ENCODE peak calls at places on chromosomes 5 and 9, in seven cellular contexts. One of them, this sample, is unnamed.

GRCh38 chr5:137344021-137344420 is 155.1 kb downstream of the SPOCK1 start:
- DNase-seq in IMR-90: no peak
- DNase-seq in mesendoderm: no peak
- DNase-seq in H9: no peak
- DNase-seq in trophoblast cell: no peak
- DNase-seq in mesenchymal stem cell: no peak
- DNase-seq in H1: no peak
- DNase-seq in this sample: no peak

GRCh38 chr9:110076894-110077725 is 130.8 kb downstream of the C9orf152 start:
- DNase-seq in IMR-90: peak
- DNase-seq in mesendoderm: peak
- DNase-seq in H9: no peak
- DNase-seq in trophoblast cell: peak
- DNase-seq in mesenchymal stem cell: peak
- DNase-seq in H1: no peak
- DNase-seq in this sample: no peak

GRCh38 chr5:30831123-30831522 is 362.4 kb upstream of the CDH6 start:
- DNase-seq in IMR-90: no peak
- DNase-seq in mesendoderm: no peak
- DNase-seq in H9: no peak
- DNase-seq in trophoblast cell: no peak
- DNase-seq in mesenchymal stem cell: no peak
- DNase-seq in H1: no peak
- DNase-seq in this sample: no peak

GRCh38 chr9:114198249-114199040 is 43.1 kb downstream of the COL27A1 start:
- DNase-seq in IMR-90: no peak
- DNase-seq in mesendoderm: no peak
- DNase-seq in H9: no peak
- DNase-seq in trophoblast cell: peak
- DNase-seq in mesenchymal stem cell: no peak
- DNase-seq in H1: no peak
- DNase-seq in this sample: no peak

GRCh38 chr5:105639068-105639467 is 2031.7 kb downstream of the EFNA5 start:
- DNase-seq in IMR-90: no peak
- DNase-seq in mesendoderm: peak
- DNase-seq in H9: peak
- DNase-seq in trophoblast cell: peak
- DNase-seq in mesenchymal stem cell: no peak
- DNase-seq in H1: peak
- DNase-seq in this sample: no peak

GRCh38 chr5:1801954-1802295 is 718 bp downstream of the NDUFS6 start:
- DNase-seq in IMR-90: no peak
- DNase-seq in mesendoderm: peak
- DNase-seq in H9: peak
- DNase-seq in trophoblast cell: no peak
- DNase-seq in mesenchymal stem cell: peak
- DNase-seq in H1: no peak
- DNase-seq in this sample: no peak

GRCh38 chr9:92300935-92301334 is 7.4 kb upstream of the IARS1 start:
- DNase-seq in IMR-90: no peak
- DNase-seq in mesendoderm: no peak
- DNase-seq in H9: no peak
- DNase-seq in trophoblast cell: no peak
- DNase-seq in mesenchymal stem cell: no peak
- DNase-seq in H1: no peak
- DNase-seq in this sample: no peak

GRCh38 chr9:32863291-32863690 is 80.0 kb downstream of the TMEM215 start:
- DNase-seq in IMR-90: no peak
- DNase-seq in mesendoderm: no peak
- DNase-seq in H9: no peak
- DNase-seq in trophoblast cell: no peak
- DNase-seq in mesenchymal stem cell: no peak
- DNase-seq in H1: no peak
- DNase-seq in this sample: no peak

GRCh38 chr5:101429241-101429640 is 526.2 kb upstream of the ST8SIA4 start:
- DNase-seq in IMR-90: peak
- DNase-seq in mesendoderm: no peak
- DNase-seq in H9: no peak
- DNase-seq in trophoblast cell: no peak
- DNase-seq in mesenchymal stem cell: no peak
- DNase-seq in H1: no peak
- DNase-seq in this sample: no peak

GRCh38 chr5:139027150-139027549 is 152.0 kb upstream of the LRRTM2 start:
- DNase-seq in IMR-90: no peak
- DNase-seq in mesendoderm: no peak
- DNase-seq in H9: no peak
- DNase-seq in trophoblast cell: no peak
- DNase-seq in mesenchymal stem cell: no peak
- DNase-seq in H1: no peak
- DNase-seq in this sample: no peak

GRCh38 chr9:88651682-88652633 is 117.0 kb downstream of the NXNL2 start:
- DNase-seq in IMR-90: peak
- DNase-seq in mesendoderm: no peak
- DNase-seq in H9: no peak
- DNase-seq in trophoblast cell: peak
- DNase-seq in mesenchymal stem cell: peak
- DNase-seq in H1: no peak
- DNase-seq in this sample: no peak

GRCh38 chr5:44402084-44402483 is 12.9 kb upstream of the FGF10 start:
- DNase-seq in IMR-90: no peak
- DNase-seq in mesendoderm: no peak
- DNase-seq in H9: no peak
- DNase-seq in trophoblast cell: no peak
- DNase-seq in mesenchymal stem cell: no peak
- DNase-seq in H1: no peak
- DNase-seq in this sample: no peak

GRCh38 chr5:166497705-166498104 is 1793.7 kb upstream of the WWC1 start:
- DNase-seq in IMR-90: no peak
- DNase-seq in mesendoderm: no peak
- DNase-seq in H9: no peak
- DNase-seq in trophoblast cell: no peak
- DNase-seq in mesenchymal stem cell: no peak
- DNase-seq in H1: no peak
- DNase-seq in this sample: no peak

GRCh38 chr5:10724799-10725507 is 36.1 kb downstream of the DAP start:
- DNase-seq in IMR-90: peak
- DNase-seq in mesendoderm: no peak
- DNase-seq in H9: no peak
- DNase-seq in trophoblast cell: no peak
- DNase-seq in mesenchymal stem cell: peak
- DNase-seq in H1: no peak
- DNase-seq in this sample: no peak

GRCh38 chr5:173675287-173675996 is 59.0 kb upstream of the BOD1 start:
- DNase-seq in IMR-90: no peak
- DNase-seq in mesendoderm: no peak
- DNase-seq in H9: peak
- DNase-seq in trophoblast cell: no peak
- DNase-seq in mesenchymal stem cell: no peak
- DNase-seq in H1: no peak
- DNase-seq in this sample: no peak

GRCh38 chr5:72197393-72197792 is 90.1 kb downstream of the MAP1B start:
- DNase-seq in IMR-90: no peak
- DNase-seq in mesendoderm: no peak
- DNase-seq in H9: no peak
- DNase-seq in trophoblast cell: no peak
- DNase-seq in mesenchymal stem cell: no peak
- DNase-seq in H1: no peak
- DNase-seq in this sample: no peak
- H3K18ac ChIP-seq in IMR-90: no peak
- H3K18ac ChIP-seq in mesendoderm: no peak
- H3K18ac ChIP-seq in H9: no peak
- H3K18ac ChIP-seq in trophoblast cell: no peak
- H3K18ac ChIP-seq in mesenchymal stem cell: no peak
- H3K18ac ChIP-seq in H1: no peak
- H3K18ac ChIP-seq in this sample: no peak

GRCh38 chr9:79569814-79570448 is 1.8 kb upstream of the TLE4 start:
- DNase-seq in IMR-90: peak
- DNase-seq in mesendoderm: no peak
- DNase-seq in H9: no peak
- DNase-seq in trophoblast cell: no peak
- DNase-seq in mesenchymal stem cell: no peak
- DNase-seq in H1: no peak
- DNase-seq in this sample: no peak
- H3K18ac ChIP-seq in IMR-90: no peak
- H3K18ac ChIP-seq in mesendoderm: peak
- H3K18ac ChIP-seq in H9: peak
- H3K18ac ChIP-seq in trophoblast cell: peak
- H3K18ac ChIP-seq in mesenchymal stem cell: peak
- H3K18ac ChIP-seq in H1: peak
- H3K18ac ChIP-seq in this sample: peak

GRCh38 chr9:107068581-107068980 is 205.6 kb downstream of the ZNF462 start:
- DNase-seq in IMR-90: no peak
- DNase-seq in mesendoderm: no peak
- DNase-seq in H9: no peak
- DNase-seq in trophoblast cell: no peak
- DNase-seq in mesenchymal stem cell: no peak
- DNase-seq in H1: no peak
- DNase-seq in this sample: no peak

GRCh38 chr9:107059215-107059614 is 196.2 kb downstream of the ZNF462 start:
- DNase-seq in IMR-90: no peak
- DNase-seq in mesendoderm: no peak
- DNase-seq in H9: no peak
- DNase-seq in trophoblast cell: no peak
- DNase-seq in mesenchymal stem cell: no peak
- DNase-seq in H1: no peak
- DNase-seq in this sample: no peak

GRCh38 chr9:107060026-107060425 is 197.1 kb downstream of the ZNF462 start:
- DNase-seq in IMR-90: no peak
- DNase-seq in mesendoderm: no peak
- DNase-seq in H9: no peak
- DNase-seq in trophoblast cell: no peak
- DNase-seq in mesenchymal stem cell: no peak
- DNase-seq in H1: no peak
- DNase-seq in this sample: no peak

GRCh38 chr9:107067715-107068416 is 204.9 kb downstream of the ZNF462 start:
- DNase-seq in IMR-90: no peak
- DNase-seq in mesendoderm: no peak
- DNase-seq in H9: no peak
- DNase-seq in trophoblast cell: no peak
- DNase-seq in mesenchymal stem cell: no peak
- DNase-seq in H1: no peak
- DNase-seq in this sample: no peak

GRCh38 chr9:107064378-107064777 is 201.4 kb downstream of the ZNF462 start:
- DNase-seq in IMR-90: no peak
- DNase-seq in mesendoderm: no peak
- DNase-seq in H9: no peak
- DNase-seq in trophoblast cell: no peak
- DNase-seq in mesenchymal stem cell: no peak
- DNase-seq in H1: no peak
- DNase-seq in this sample: no peak
- H3K18ac ChIP-seq in IMR-90: no peak
- H3K18ac ChIP-seq in mesendoderm: no peak
- H3K18ac ChIP-seq in H9: no peak
- H3K18ac ChIP-seq in trophoblast cell: no peak
- H3K18ac ChIP-seq in mesenchymal stem cell: no peak
- H3K18ac ChIP-seq in H1: no peak
- H3K18ac ChIP-seq in this sample: no peak

DNA sequence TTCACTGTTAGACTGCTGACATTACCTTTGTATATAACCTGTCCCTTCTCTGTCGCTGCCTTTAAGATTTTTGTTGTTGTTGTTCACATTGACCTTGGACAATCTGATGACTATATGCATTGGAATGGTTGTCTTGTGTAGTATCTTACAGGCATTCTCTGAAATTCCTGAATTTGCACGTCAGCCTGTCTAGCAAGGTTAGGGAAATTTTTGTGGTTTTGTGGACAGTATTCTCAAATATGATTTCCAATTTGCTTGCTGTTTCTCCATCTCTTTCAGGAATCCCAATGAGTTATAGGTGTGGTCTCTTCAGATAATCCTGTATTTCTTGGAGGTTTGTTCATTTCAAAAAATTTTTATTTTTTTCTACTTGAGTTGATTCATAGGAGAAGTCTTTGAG is 140.8 kb downstream of the PRR16 start:
- DNase-seq in IMR-90: peak
- DNase-seq in mesendoderm: no peak
- DNase-seq in H9: no peak
- DNase-seq in trophoblast cell: peak
- DNase-seq in mesenchymal stem cell: peak
- DNase-seq in H1: no peak
- DNase-seq in this sample: no peak
- H3K18ac ChIP-seq in IMR-90: peak
- H3K18ac ChIP-seq in mesendoderm: no peak
- H3K18ac ChIP-seq in H9: no peak
- H3K18ac ChIP-seq in trophoblast cell: no peak
- H3K18ac ChIP-seq in mesenchymal stem cell: no peak
- H3K18ac ChIP-seq in H1: no peak
- H3K18ac ChIP-seq in this sample: no peak

GRCh38 chr9:127050581-127050980 is 71.9 kb downstream of the ANGPTL2 start:
- DNase-seq in IMR-90: no peak
- DNase-seq in mesendoderm: no peak
- DNase-seq in H9: no peak
- DNase-seq in trophoblast cell: no peak
- DNase-seq in mesenchymal stem cell: no peak
- DNase-seq in H1: no peak
- DNase-seq in this sample: no peak

GRCh38 chr9:127049044-127049443 is 73.4 kb downstream of the ANGPTL2 start:
- DNase-seq in IMR-90: peak
- DNase-seq in mesendoderm: no peak
- DNase-seq in H9: no peak
- DNase-seq in trophoblast cell: no peak
- DNase-seq in mesenchymal stem cell: peak
- DNase-seq in H1: no peak
- DNase-seq in this sample: no peak

GRCh38 chr9:127049581-127049980 is 72.9 kb downstream of the ANGPTL2 start:
- DNase-seq in IMR-90: peak
- DNase-seq in mesendoderm: no peak
- DNase-seq in H9: no peak
- DNase-seq in trophoblast cell: no peak
- DNase-seq in mesenchymal stem cell: peak
- DNase-seq in H1: no peak
- DNase-seq in this sample: no peak

GRCh38 chr9:127050152-127050551 is 72.3 kb downstream of the ANGPTL2 start:
- DNase-seq in IMR-90: no peak
- DNase-seq in mesendoderm: no peak
- DNase-seq in H9: no peak
- DNase-seq in trophoblast cell: no peak
- DNase-seq in mesenchymal stem cell: no peak
- DNase-seq in H1: no peak
- DNase-seq in this sample: no peak

GRCh38 chr9:127047971-127048370 is 74.5 kb downstream of the ANGPTL2 start:
- DNase-seq in IMR-90: no peak
- DNase-seq in mesendoderm: no peak
- DNase-seq in H9: no peak
- DNase-seq in trophoblast cell: no peak
- DNase-seq in mesenchymal stem cell: no peak
- DNase-seq in H1: no peak
- DNase-seq in this sample: no peak
- H3K18ac ChIP-seq in IMR-90: peak
- H3K18ac ChIP-seq in mesendoderm: no peak
- H3K18ac ChIP-seq in H9: no peak
- H3K18ac ChIP-seq in trophoblast cell: no peak
- H3K18ac ChIP-seq in mesenchymal stem cell: peak
- H3K18ac ChIP-seq in H1: no peak
- H3K18ac ChIP-seq in this sample: no peak

This sample was measured in neuronal stem cell.